ENCODE peak calls at places on chromosome 14, in four cellular contexts. M is GM23338; G is activated CD8-positive, alpha-beta T cell treated with anti-CD3 and anti-CD28 coated beads for 36 hours; A is foreskin fibroblast. Q is an unnamed sample.
A peak's percentile ranks its signal among the peaks of the same experiment; 100 is the strongest.

GRCh38 chr14:67908061-67908767 is 88.6 kb downstream of the RAD51B start:
- DNase-seq in M (no peak), G (no peak), A (no peak), Q (no peak)

GRCh38 chr14:92670177-92670576 is 78.2 kb downstream of the LGMN start:
- DNase-seq in M (no peak), G (no peak), A (peak; percentile 95), Q (no peak)

GRCh38 chr14:100748944-100749343 is 22.3 kb downstream of the DLK1 start:
- DNase-seq in M (peak; percentile 17), G (no peak), A (no peak), Q (no peak)

GRCh38 chr14:64760146-64760755 is 56.0 kb downstream of the PLEKHG3 start:
- DNase-seq in M (peak; percentile 78), G (peak; percentile 77), A (no peak), Q (peak; percentile 76)

GRCh38 chr14:35740215-35740614 is 68.9 kb downstream of the RALGAPA1 start:
- DNase-seq in M (no peak), G (no peak), A (no peak), Q (no peak)

GRCh38 chr14:28280530-28280929 is 486.1 kb upstream of the FOXG1 start:
- DNase-seq in M (no peak), G (no peak), A (no peak), Q (no peak)

GRCh38 chr14:53060046-53060445 is 93.1 kb downstream of the DDHD1 start:
- DNase-seq in M (no peak), G (no peak), A (no peak), Q (no peak)

GRCh38 chr14:64761441-64762043 is 57.3 kb downstream of the PLEKHG3 start:
- DNase-seq in M (no peak), G (no peak), A (no peak), Q (no peak)

GRCh38 chr14:60631842-60632241 is 17.4 kb downstream of the SIX1 start:
- DNase-seq in M (no peak), G (no peak), A (no peak), Q (no peak)

GRCh38 chr14:103126873-103127304 is 3.6 kb downstream of the TNFAIP2 start:
- DNase-seq in M (peak; percentile 91), G (no peak), A (no peak), Q (no peak)

GRCh38 chr14:104360522-104360921 is 219.0 kb upstream of the C14orf180 start:
- DNase-seq in M (no peak), G (no peak), A (no peak), Q (no peak)

GRCh38 chr14:21721504-21721903 is 47.9 kb upstream of the OR4E1 start:
- DNase-seq in M (no peak), G (no peak), A (no peak), Q (no peak)

GRCh38 chr14:21724115-21724973 is 50.7 kb upstream of the OR4E1 start:
- DNase-seq in M (no peak), G (no peak), A (no peak), Q (no peak)

GRCh38 chr14:21719841-21720240 is 46.2 kb upstream of the OR4E1 start:
- DNase-seq in M (no peak), G (no peak), A (no peak), Q (no peak)

DNA sequence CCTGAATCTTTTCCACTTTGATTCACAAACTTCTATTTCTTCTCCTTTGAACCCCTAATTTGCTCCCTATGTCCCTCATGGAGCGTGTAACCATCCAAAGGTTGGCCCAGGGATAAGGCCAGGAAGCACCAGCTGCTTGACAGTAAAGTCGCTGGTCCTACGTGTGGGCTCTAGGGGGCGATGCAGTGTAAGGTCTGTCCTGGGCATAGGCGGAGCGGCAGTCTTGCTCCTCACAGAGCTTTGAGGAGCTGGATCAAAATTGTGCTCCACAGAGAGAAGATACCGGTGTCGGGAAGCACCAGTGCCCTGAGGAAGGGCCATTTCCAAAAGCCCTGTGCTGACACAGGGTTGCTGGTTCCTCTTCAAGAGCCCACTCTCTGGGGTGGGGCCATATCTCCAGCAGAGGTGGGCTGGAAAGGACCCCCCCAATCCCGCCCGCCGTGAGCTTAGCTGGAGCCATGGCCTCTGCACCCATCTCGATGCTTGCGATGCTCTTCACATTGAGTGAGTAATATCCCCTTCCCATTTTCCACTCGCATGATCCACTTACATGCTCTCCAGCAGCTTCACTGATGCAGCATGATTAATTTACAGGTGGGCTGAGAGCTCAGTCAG is 49.9 kb upstream of the OR4E1 start:
- DNase-seq in M (peak; percentile 96), G (peak; percentile 68), A (no peak), Q (peak; percentile 12)
- TF ChIP-seq CTCF in M (peak; percentile 89), G (peak; percentile 38), A (no peak), Q (peak; percentile 15)

DNA sequence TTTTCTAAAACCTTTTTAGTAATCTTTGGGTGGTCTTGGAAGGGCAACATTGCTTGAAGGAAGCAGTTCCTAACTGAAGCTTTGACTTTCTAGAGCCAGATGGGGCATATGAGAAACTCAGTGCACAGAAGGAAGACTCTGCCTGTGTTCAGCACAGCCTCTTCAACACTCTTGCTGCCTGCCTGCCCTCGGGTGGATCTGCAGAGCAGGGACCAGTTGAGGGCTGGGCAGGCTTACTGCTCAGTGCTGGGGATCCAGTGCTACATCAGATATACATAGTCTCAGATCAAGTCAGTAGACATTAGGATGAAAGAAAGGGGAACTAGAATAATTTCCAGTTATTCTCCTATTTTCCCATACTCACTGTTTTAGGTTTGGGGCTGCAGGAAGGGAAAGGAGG is 29.5 kb upstream of the TMX1 start:
- DNase-seq in M (no peak), G (no peak), A (no peak), Q (no peak)
- TF ChIP-seq CTCF in M (no peak), G (no peak), A (no peak), Q (no peak)

DNA sequence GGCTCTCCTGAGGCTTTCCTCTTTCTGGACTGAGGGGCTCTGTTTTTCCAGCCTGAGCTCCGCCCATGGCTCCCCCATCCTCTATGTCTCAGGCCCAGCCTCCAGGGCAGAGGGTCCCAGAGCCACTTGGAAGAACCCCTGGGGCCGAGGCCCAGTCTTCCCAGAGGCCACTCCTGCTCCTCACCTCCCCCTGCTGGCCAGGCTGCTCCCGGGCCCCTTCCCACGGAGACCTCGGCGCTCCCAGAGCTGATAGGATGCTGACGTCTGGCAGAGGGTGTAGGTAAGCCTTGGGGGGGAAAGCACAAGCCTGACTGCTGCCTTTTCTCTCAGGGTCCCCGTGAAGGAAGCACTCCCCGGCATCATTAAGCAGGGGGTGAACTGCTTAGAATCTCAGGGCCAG is 51.4 kb downstream of the ERH start:
- DNase-seq in M (peak; percentile 92), G (peak; percentile 9), A (no peak), Q (peak; percentile 56)
- TF ChIP-seq CTCF in M (peak; percentile 90), G (peak; percentile 17), A (peak; percentile 77), Q (peak; percentile 50)

DNA sequence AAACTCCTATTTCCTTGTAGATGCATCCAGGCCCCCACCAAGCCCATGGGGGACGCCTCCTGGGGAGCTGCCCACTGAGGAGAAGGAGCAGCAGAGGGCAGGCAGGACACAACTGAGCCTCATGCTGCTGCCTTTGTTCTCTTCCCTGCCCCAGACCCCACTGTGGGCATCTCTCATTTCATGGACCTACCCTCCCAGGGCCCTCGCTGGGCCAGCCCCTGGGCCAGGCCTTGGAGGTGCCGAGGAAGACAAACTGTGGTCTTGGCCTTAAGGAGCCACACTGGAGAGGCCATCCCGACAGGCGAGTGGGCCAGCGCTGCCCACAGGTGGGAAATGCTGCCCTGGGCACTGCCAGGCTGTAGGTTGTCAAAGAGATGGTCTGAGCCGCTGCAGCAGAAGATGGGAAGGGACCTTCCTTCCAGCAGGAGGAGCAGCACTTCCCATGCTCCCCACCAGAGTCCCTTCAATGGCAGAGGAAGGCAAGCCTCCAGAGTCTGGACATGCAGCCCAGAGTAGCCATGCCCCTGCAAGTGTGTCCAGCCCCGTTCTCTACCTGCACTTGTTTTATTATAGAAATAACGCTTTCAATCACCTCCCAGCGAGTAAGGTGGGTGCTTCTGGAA is 147.4 kb downstream of the BCL11B start:
- DNase-seq in M (no peak), G (no peak), A (no peak), Q (no peak)
- TF ChIP-seq CTCF in M (no peak), G (no peak), A (no peak), Q (no peak)

GRCh38 chr14:99274346-99275221 is 2.6 kb upstream of the BCL11B start:
- DNase-seq in M (peak; percentile 96), G (peak; percentile 65), A (peak; percentile 68), Q (peak; percentile 62)
- TF ChIP-seq CTCF in M (peak; percentile 44), G (peak; percentile 37), A (peak; percentile 28), Q (peak; percentile 24)